ENCODE peak calls at places on chromosomes 2 and 18, in eight cellular contexts. K, A, D, S, R, Y, W and T are unnamed samples.

GRCh38 chr2:107001964-107002696 is 116.2 kb upstream of the ST6GAL2 start:
- DNase-seq in K (no peak), A (no peak), D (no peak), S (peak; percentile 95), R (no peak), Y (peak; percentile 61), W (no peak), T (no peak)

GRCh38 chr2:106117882-106118684 is 76.0 kb downstream of the UXS1 start:
- DNase-seq in K (no peak), A (no peak), D (no peak), S (peak; percentile 30), R (no peak), Y (no peak), W (no peak), T (no peak)

GRCh38 chr2:673615-674318 is 3.4 kb downstream of the TMEM18 start:
- DNase-seq in K (no peak), A (no peak), D (no peak), S (peak; percentile 76), R (no peak), Y (peak; percentile 63), W (no peak), T (no peak)

GRCh38 chr2:189046275-189046674 is 72.1 kb downstream of the COL3A1 start:
- DNase-seq in K (no peak), A (no peak), D (no peak), S (no peak), R (no peak), Y (no peak), W (no peak), T (no peak)

GRCh38 chr2:97900806-97901205 is 94.9 kb downstream of the TMEM131 start:
- DNase-seq in K (no peak), A (no peak), D (no peak), S (peak; percentile 13), R (no peak), Y (peak; percentile 66), W (no peak), T (no peak)

GRCh38 chr2:232876071-232876977 is 6.3 kb downstream of the SNORC start:
- DNase-seq in K (peak; percentile 88), A (no peak), D (peak; percentile 56), S (peak; percentile 80), R (no peak), Y (no peak), W (peak; percentile 69), T (peak; percentile 40)

GRCh38 chr2:72937356-72937669 is 20.0 kb downstream of the EMX1 start:
- DNase-seq in K (peak; percentile 65), A (no peak), D (no peak), S (no peak), R (no peak), Y (no peak), W (no peak), T (no peak)

GRCh38 chr2:99818842-99819241 is 323.5 kb downstream of the AFF3 start:
- DNase-seq in K (peak; percentile 30), A (no peak), D (no peak), S (peak; percentile 71), R (no peak), Y (peak; percentile 47), W (no peak), T (no peak)

GRCh38 chr2:238652053-238652770 is 195.7 kb upstream of the TWIST2 start:
- DNase-seq in K (no peak), A (no peak), D (no peak), S (no peak), R (no peak), Y (no peak), W (no peak), T (no peak)

GRCh38 chr18:12359515-12359927 is 17.5 kb downstream of the AFG3L2 start:
- DNase-seq in K (no peak), A (no peak), D (no peak), S (no peak), R (no peak), Y (peak; percentile 62), W (no peak), T (no peak)

GRCh38 chr2:21759819-21760218 is 636.1 kb downstream of the TDRD15 start:
- DNase-seq in K (no peak), A (no peak), D (no peak), S (no peak), R (no peak), Y (peak; percentile 14), W (no peak), T (no peak)

GRCh38 chr2:21748501-21748900 is 624.7 kb downstream of the TDRD15 start:
- DNase-seq in K (no peak), A (no peak), D (no peak), S (no peak), R (no peak), Y (peak; percentile 44), W (no peak), T (no peak)

GRCh38 chr2:21757805-21758204 is 634.0 kb downstream of the TDRD15 start:
- DNase-seq in K (no peak), A (no peak), D (no peak), S (no peak), R (peak; percentile 47), Y (no peak), W (no peak), T (no peak)

DNA sequence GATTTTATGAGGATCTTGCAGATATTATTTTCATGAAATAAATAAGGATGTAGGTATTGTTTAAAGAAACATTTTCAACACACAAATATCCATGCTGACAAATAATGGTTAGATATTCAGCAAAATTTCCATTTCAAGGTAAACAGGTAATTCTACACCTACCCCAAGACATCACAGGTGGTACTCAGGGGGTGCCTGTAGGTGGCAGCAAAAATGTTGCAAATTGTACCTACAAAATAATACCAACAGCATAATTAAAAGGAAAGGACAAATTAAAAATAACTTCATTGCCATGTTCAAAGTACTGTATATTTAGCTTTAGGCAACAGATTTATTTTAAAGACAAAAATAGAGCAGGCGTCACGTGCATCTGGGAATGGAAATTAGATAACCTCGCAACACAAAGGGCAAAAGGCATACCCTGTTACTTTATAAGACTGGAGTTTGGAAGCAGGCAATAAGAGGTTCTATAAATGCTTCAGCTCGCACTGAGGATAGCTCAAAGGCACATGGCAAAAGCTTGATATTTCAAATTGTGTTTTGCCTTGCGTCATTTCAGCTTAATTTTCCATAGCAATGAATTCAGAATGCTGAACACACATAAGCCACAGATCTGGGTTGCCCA is 630.5 kb downstream of the TDRD15 start:
- DNase-seq in K (no peak), A (no peak), D (no peak), S (no peak), R (peak; percentile 3), Y (no peak), W (no peak), T (no peak)
- TF ChIP-seq CTCF in K (no peak), A (no peak), D (no peak), S (peak; percentile 31), R (peak; percentile 30), Y (peak; percentile 31), W (peak; percentile 26), T (no peak)

GRCh38 chr2:45260946-45261345 is 251.7 kb upstream of the SIX2 start:
- DNase-seq in K (no peak), A (no peak), D (no peak), S (no peak), R (no peak), Y (no peak), W (no peak), T (no peak)
- H3K4me3 ChIP-seq in K (no peak overlapping the region), A (no peak overlapping the region), D (no peak overlapping the region), S (no peak overlapping the region), R (no peak overlapping the region), Y (no peak overlapping the region), W (no peak overlapping the region), T (no peak overlapping the region)

GRCh38 chr18:49723648-49724180 is 89.6 kb downstream of the ACAA2 start:
- DNase-seq in K (no peak), A (no peak), D (peak; percentile 64), S (peak; percentile 74), R (no peak), Y (peak; percentile 51), W (no peak), T (no peak)

GRCh38 chr18:49727816-49728215 is 85.5 kb downstream of the ACAA2 start:
- DNase-seq in K (no peak), A (no peak), D (no peak), S (no peak), R (no peak), Y (no peak), W (no peak), T (no peak)

GRCh38 chr18:49728542-49728941 is 84.8 kb downstream of the ACAA2 start:
- DNase-seq in K (peak; percentile 48), A (no peak), D (peak; percentile 84), S (peak; percentile 41), R (peak; percentile 16), Y (no peak), W (peak; percentile 38), T (peak; percentile 22)

GRCh38 chr18:49726564-49726963 is 86.8 kb downstream of the ACAA2 start:
- DNase-seq in K (no peak), A (no peak), D (no peak), S (no peak), R (no peak), Y (peak; percentile 13), W (no peak), T (no peak)

DNA sequence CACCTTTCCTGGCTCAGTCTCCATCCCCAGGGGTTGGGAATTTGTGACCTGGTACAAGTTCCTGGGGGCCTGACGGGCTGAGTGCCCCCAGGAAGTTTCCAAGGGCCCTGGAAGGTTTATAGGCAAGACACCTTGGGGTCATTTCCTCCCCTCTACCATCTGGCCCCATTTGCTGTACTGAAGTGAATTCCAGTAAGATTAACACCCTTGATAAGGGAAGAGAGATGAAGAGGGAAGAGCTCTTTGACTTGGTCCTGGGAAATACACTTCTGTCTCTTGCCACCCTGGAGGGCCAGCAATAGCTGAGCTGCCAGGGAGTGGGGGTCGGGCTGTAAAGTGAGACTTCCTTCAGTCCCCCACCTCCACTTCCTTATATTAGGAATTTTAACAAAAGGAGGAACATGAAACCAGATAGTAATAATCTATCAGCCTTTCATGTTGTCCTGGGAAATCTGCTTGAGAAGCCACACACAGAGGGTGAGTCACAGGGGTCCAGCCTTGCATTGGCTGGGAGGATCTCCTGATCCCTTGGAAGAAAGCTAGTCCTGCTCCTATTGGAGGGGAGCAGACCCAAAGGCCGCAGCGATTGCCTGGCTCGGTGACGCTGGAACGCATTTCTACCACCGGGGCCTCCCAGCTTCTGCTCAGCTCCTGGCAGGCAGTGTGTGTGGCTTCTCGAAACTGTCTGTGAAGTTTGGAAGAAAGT is 87.4 kb downstream of the ACAA2 start:
- DNase-seq in K (peak; percentile 29), A (peak; percentile 69), D (no peak), S (peak; percentile 9), R (peak; percentile 55), Y (peak; percentile 98), W (peak; percentile 61), T (peak; percentile 60)
- TF ChIP-seq CTCF in K (peak; percentile 31), A (no peak), D (no peak), S (no peak), R (no peak), Y (peak; percentile 28), W (no peak), T (no peak)

GRCh38 chr2:218568190-218569037 is at the start of the genes CNOT9 and USP37:
- DNase-seq in K (peak; percentile 98), A (peak; percentile 100), D (peak; percentile 100), S (peak; percentile 98), R (peak; percentile 100), Y (peak; percentile 97), W (peak; percentile 100), T (peak; percentile 100)

GRCh38 chr2:218564056-218564455 is 4.1 kb downstream of the USP37 start:
- DNase-seq in K (no peak), A (no peak), D (no peak), S (no peak), R (no peak), Y (no peak), W (no peak), T (no peak)

GRCh38 chr2:218569038-218569431 is 396 bp downstream of the CNOT9 start:
- DNase-seq in K (peak; percentile 55), A (peak; percentile 40), D (peak; percentile 45), S (peak; percentile 42), R (no peak), Y (peak; percentile 83), W (peak; percentile 61), T (no peak)

GRCh38 chr2:218567797-218568189 is 358 bp downstream of the USP37 start:
- DNase-seq in K (no peak), A (no peak), D (no peak), S (no peak), R (no peak), Y (no peak), W (no peak), T (no peak)

GRCh38 chr2:218566296-218566695 is 1.9 kb downstream of the USP37 start:
- DNase-seq in K (no peak), A (no peak), D (no peak), S (no peak), R (no peak), Y (no peak), W (no peak), T (no peak)
- H3K4me3 ChIP-seq in K (no peak overlapping the region), A (no peak overlapping the region), D (no peak overlapping the region), S (peak overlapping the region; percentile 84), R (no peak overlapping the region), Y (no peak overlapping the region), W (no peak overlapping the region), T (no peak overlapping the region)